ENCODE peak calls at places on chromosomes 16 and 17, in ten cellular contexts. A, E, Y, Q, N, V, L, G, T and R are unnamed samples.

GRCh38 chr16:11109551-11109950 is 146.5 kb downstream of the SOCS1 start:
- DNase-seq in G (no peak), Q (no peak), T (no peak), A (no peak), N (no peak), Y (no peak), V (no peak), L (no peak), E (no peak), R (no peak)

GRCh38 chr17:2694381-2695242 is 17.0 kb downstream of the CLUH start:
- DNase-seq in T (peak; percentile 37), Q (no peak), L (no peak), V (no peak), G (no peak), N (no peak), E (no peak), A (no peak), Y (no peak), R (no peak)

GRCh38 chr17:35432176-35433074 is at the start of gene SLFN12:
- DNase-seq in V (no peak), N (no peak), Y (peak; percentile 94), E (no peak), Q (no peak), A (peak; percentile 45), G (peak; percentile 62), L (peak; percentile 73), T (peak; percentile 76), R (peak; percentile 96)

GRCh38 chr16:28609631-28610594 is at the start of gene SULT1A1:
- DNase-seq in V (no peak), A (peak; percentile 76), T (no peak), E (peak; percentile 43), Y (peak; percentile 41), G (no peak), L (no peak), Q (no peak), N (peak; percentile 77), R (no peak)

GRCh38 chr16:70399326-70399725 is 39.6 kb downstream of the ST3GAL2 start:
- DNase-seq in G (no peak), V (no peak), Q (no peak), T (no peak), N (no peak), L (no peak), A (no peak), Y (peak; percentile 54), E (no peak), R (no peak)

GRCh38 chr17:63446981-63447687 is 1.0 kb upstream of the CYB561 start:
- DNase-seq in Q (no peak), E (peak; percentile 21), L (peak; percentile 73), G (no peak), N (no peak), T (peak; percentile 54), Y (no peak), V (no peak), A (peak; percentile 50), R (peak; percentile 95)

GRCh38 chr17:70137451-70138230 is 31.7 kb upstream of the KCNJ2 start:
- DNase-seq in V (peak; percentile 49), E (no peak), Q (no peak), L (peak; percentile 53), Y (peak; percentile 75), N (no peak), T (peak; percentile 61), A (no peak), G (peak; percentile 79), R (peak; percentile 80)

GRCh38 chr16:55340445-55340844 is 16.4 kb downstream of the IRX6 start:
- DNase-seq in A (no peak), T (no peak), E (no peak), L (no peak), Q (no peak), V (no peak), Y (no peak), G (no peak), N (no peak), R (no peak)

GRCh38 chr16:85659805-85660511 is 28.8 kb downstream of the GINS2 start:
- DNase-seq in T (peak; percentile 75), A (peak; percentile 85), Y (peak; percentile 71), L (peak; percentile 87), Q (no peak), E (peak; percentile 80), V (no peak), N (peak; percentile 82), G (peak; percentile 78), R (peak; percentile 70)

GRCh38 chr16:58639230-58639629 is 9.6 kb upstream of the CNOT1 start:
- DNase-seq in E (no peak), L (no peak), V (no peak), T (no peak), Q (no peak), N (no peak), A (no peak), G (no peak), Y (no peak), R (no peak)

GRCh38 chr16:79662122-79662521 is 61.6 kb upstream of the MAF start:
- DNase-seq in G (no peak), T (no peak), Q (no peak), Y (no peak), E (no peak), N (no peak), L (no peak), A (no peak), V (no peak), R (no peak)

GRCh38 chr16:56245197-56245596 is 53.9 kb downstream of the GNAO1 start:
- DNase-seq in Y (peak; percentile 72), L (no peak), V (no peak), N (no peak), A (no peak), E (no peak), G (no peak), T (no peak), Q (no peak), R (no peak)

GRCh38 chr17:79786930-79787643 is 9.1 kb downstream of the CBX2 start:
- DNase-seq in T (no peak), V (no peak), L (no peak), N (peak; percentile 9), Q (no peak), E (no peak), Y (no peak), G (peak; percentile 67), A (no peak), R (no peak)

GRCh38 chr16:30458561-30459394 is 13.1 kb upstream of the SEPHS2 start:
- DNase-seq in A (peak; percentile 61), E (no peak), N (peak; percentile 84), L (peak; percentile 94), Y (no peak), V (no peak), G (peak; percentile 30), T (peak; percentile 97), Q (no peak), R (no peak)

GRCh38 chr16:87789437-87790277 is 23.9 kb upstream of the KLHDC4 start:
- DNase-seq in G (no peak), Y (peak; percentile 59), N (no peak), T (no peak), Q (no peak), L (no peak), A (no peak), E (peak; percentile 56), V (no peak), R (no peak)

GRCh38 chr16:65119905-65120341 is 1.9 kb downstream of the CDH11 start:
- DNase-seq in V (no peak), G (peak; percentile 59), Q (no peak), T (no peak), E (no peak), Y (peak; percentile 70), N (no peak), A (no peak), L (no peak), R (peak; percentile 62)

GRCh38 chr16:9946022-9946720 is 236.1 kb downstream of the GRIN2A start:
- DNase-seq in Q (no peak), E (no peak), L (no peak), Y (no peak), A (no peak), V (no peak), N (no peak), T (no peak), G (no peak), R (no peak)

GRCh38 chr17:77999413-78000173 is 41.1 kb downstream of the TNRC6C start:
- DNase-seq in A (no peak), L (no peak), V (no peak), Q (no peak), N (no peak), G (no peak), E (no peak), T (no peak), Y (no peak), R (peak; percentile 66)

GRCh38 chr17:18990331-18990730 is 14.2 kb downstream of the FAM83G start:
- DNase-seq in Q (no peak), L (no peak), A (no peak), E (no peak), T (no peak), N (no peak), Y (no peak), V (no peak), G (no peak), R (no peak)

GRCh38 chr16:84647830-84648594 is at the start of gene KLHL36:
- DNase-seq in T (peak; percentile 71), L (peak; percentile 84), N (peak; percentile 85), Q (no peak), Y (peak; percentile 77), A (peak; percentile 86), E (peak; percentile 79), V (peak; percentile 30), G (peak; percentile 67), R (peak; percentile 33)

GRCh38 chr17:416293-417206 is 63.9 kb upstream of the RPH3AL start:
- DNase-seq in E (no peak), A (no peak), G (no peak), Y (no peak), N (no peak), Q (no peak), T (peak; percentile 77), L (peak; percentile 84), V (no peak), R (no peak)

GRCh38 chr17:78034429-78035091 is 76.1 kb downstream of the TNRC6C start:
- DNase-seq in Q (no peak), E (no peak), A (no peak), Y (peak; percentile 31), V (no peak), T (no peak), G (no peak), L (no peak), N (no peak), R (peak; percentile 65)

GRCh38 chr16:14357328-14357727 is 272.7 kb downstream of the PARN start:
- DNase-seq in V (no peak), E (no peak), L (no peak), A (no peak), Q (no peak), Y (no peak), N (no peak), T (no peak), G (no peak), R (no peak)

GRCh38 chr17:47948706-47949196 is 7.4 kb downstream of the PNPO start:
- DNase-seq in V (no peak), T (no peak), G (no peak), Y (peak; percentile 6), L (no peak), Q (no peak), E (peak; percentile 45), A (no peak), N (no peak), R (peak; percentile 16)

GRCh38 chr16:19840524-19841110 is 44.0 kb downstream of the GPRC5B start:
- DNase-seq in V (no peak), N (no peak), T (no peak), Y (no peak), A (peak; percentile 53), Q (no peak), G (no peak), L (no peak), E (no peak), R (no peak)

GRCh38 chr16:82192665-82193064 is 22.6 kb upstream of the MPHOSPH6 start:
- DNase-seq in N (no peak), G (peak; percentile 24), V (no peak), T (peak; percentile 53), E (no peak), A (no peak), Y (no peak), L (peak; percentile 49), Q (no peak), R (peak; percentile 86)

GRCh38 chr17:82228842-82229685 is at the start of gene SLC16A3:
- DNase-seq in N (peak; percentile 90), G (peak; percentile 54), V (no peak), T (peak; percentile 77), L (no peak), Y (peak; percentile 88), E (peak; percentile 77), Q (no peak), A (peak; percentile 85), R (peak; percentile 51)